ENCODE peak calls at places on chromosomes 4 and X, in four cellular contexts. Z is HEK293T; E is upper lobe of right lung; Q is activated naive CD4-positive, alpha-beta T cell treated with anti-CD3 and anti-CD28 coated beads for 36 hours. W is an unnamed sample.

GRCh38 chr4:174156239-174156826 is 127.1 kb downstream of the FBXO8 start:
- DNase-seq in Z (peak; percentile 45), E (no peak), Q (no peak), W (peak; percentile 43)

GRCh38 chr4:95180531-95181315 is 368.1 kb downstream of the UNC5C start:
- DNase-seq in Z (no peak), E (no peak), Q (no peak), W (no peak)

GRCh38 chrX:16966745-16967144 is 20.3 kb downstream of the REPS2 start:
- DNase-seq in E (no peak), Q (no peak), Z (no peak), W (no peak)

GRCh38 chrX:135345328-135345645 is 36.0 kb downstream of the ETDC start:
- DNase-seq in Z (peak; percentile 48), E (no peak), Q (no peak), W (peak; percentile 14)

GRCh38 chr4:73810191-73810590 is 26.3 kb upstream of the CXCL6 start:
- DNase-seq in Q (no peak), E (no peak), Z (no peak), W (no peak)

GRCh38 chrX:65894138-65894537 is 145.7 kb downstream of the VSIG4 start:
- DNase-seq in Q (no peak), E (no peak), Z (no peak), W (no peak)

GRCh38 chr4:62644372-62644771 is 1444.2 kb downstream of the ADGRL3 start:
- DNase-seq in E (no peak), Q (peak; percentile 5), Z (no peak), W (peak; percentile 18)

GRCh38 chrX:107628662-107629532 is 587 bp downstream of the PRPS1 start:
- DNase-seq in Q (peak; percentile 67), E (peak; percentile 59), Z (peak; percentile 47), W (peak; percentile 45)

GRCh38 chrX:133838761-133839676 is 146.4 kb downstream of the GPC3 start:
- DNase-seq in Q (peak; percentile 45), Z (peak; percentile 68), E (no peak), W (peak; percentile 43)

GRCh38 chrX:130896816-130897508 is 6.0 kb downstream of the ENOX2 start:
- DNase-seq in E (no peak), Q (no peak), Z (no peak), W (peak; percentile 18)

GRCh38 chr4:170476351-170476750 is 386.6 kb upstream of the AADAT start:
- DNase-seq in Z (no peak), E (no peak), Q (no peak), W (no peak)

GRCh38 chr4:68249434-68249833 is 3.9 kb upstream of the TMPRSS11B start:
- DNase-seq in E (no peak), Q (peak; percentile 25), Z (no peak), W (no peak)

GRCh38 chr4:26204911-26205368 is 115.9 kb upstream of the RBPJ start:
- DNase-seq in E (no peak), Z (no peak), Q (no peak), W (no peak)

GRCh38 chrX:153828723-153829548 is 1.4 kb downstream of the PDZD4 start:
- DNase-seq in E (no peak), Q (no peak), Z (peak; percentile 33), W (no peak)

GRCh38 chr4:169912996-169913395 is 113.2 kb downstream of the MFAP3L start:
- DNase-seq in Q (no peak), Z (no peak), E (no peak), W (no peak)